ENCODE peak calls at places on chromosomes 6 and 20, in eight cellular contexts. Q is GM12865, E is PC-3, C is GM10248, R is testis, G is tibial artery, L is progenitor cell of endocrine pancreas, J is BJ. H is an unnamed sample.

GRCh38 chr6:38531134-38531533 is 108.6 kb downstream of the BTBD9 start:
- DNase-seq in Q (no peak), E (no peak), C (no peak), R (no peak), G (no peak), L (no peak), J (no peak), H (no peak)

GRCh38 chr6:156419594-156419993 is 357.6 kb upstream of the ARID1B start:
- DNase-seq in Q (no peak), E (no peak), C (no peak), R (no peak), G (no peak), L (no peak), J (no peak), H (no peak)

GRCh38 chr20:58832442-58832841 is 18.3 kb downstream of the GNAS-AS1 start:
- DNase-seq in Q (no peak), E (no peak), C (no peak), R (no peak), G (no peak), L (no peak), J (no peak), H (no peak)

GRCh38 chr6:87722831-87723726 is 21.0 kb upstream of the AKIRIN2 start:
- DNase-seq in Q (peak), E (peak), C (no peak), R (peak), G (peak), L (no peak), J (peak), H (no peak)

GRCh38 chr6:105943514-105943913 is 142.6 kb upstream of the PRDM1 start:
- DNase-seq in Q (no peak), E (no peak), C (no peak), R (no peak), G (no peak), L (no peak), J (no peak), H (no peak)

GRCh38 chr6:35007016-35007415 is 118.0 kb downstream of the ANKS1A start:
- DNase-seq in Q (no peak), E (no peak), C (no peak), R (no peak), G (no peak), L (no peak), J (no peak), H (no peak)

GRCh38 chr20:2327620-2328555 is 32.1 kb downstream of the TGM3 start:
- DNase-seq in Q (no peak), E (no peak), C (no peak), R (no peak), G (no peak), L (no peak), J (no peak), H (no peak)

GRCh38 chr6:36067374-36068011 is 39.9 kb downstream of the MAPK14 start:
- DNase-seq in Q (no peak), E (no peak), C (no peak), R (no peak), G (no peak), L (no peak), J (no peak), H (no peak)

GRCh38 chr20:34987288-34988175 is 31.9 kb downstream of the MYH7B start:
- DNase-seq in Q (no peak), E (no peak), C (no peak), R (no peak), G (no peak), L (no peak), J (no peak), H (no peak)

GRCh38 chr6:76771076-76771634 is 692.1 kb downstream of the HTR1B start:
- DNase-seq in Q (no peak), E (no peak), C (no peak), R (peak), G (no peak), L (no peak), J (no peak), H (no peak)

GRCh38 chr6:129212081-129212480 is 329.1 kb downstream of the LAMA2 start:
- DNase-seq in Q (no peak), E (no peak), C (no peak), R (no peak), G (no peak), L (no peak), J (peak), H (no peak)

GRCh38 chr6:40788661-40789111 is 201.5 kb upstream of the LRFN2 start:
- DNase-seq in Q (no peak), E (no peak), C (no peak), R (no peak), G (no peak), L (no peak), J (no peak), H (no peak)

GRCh38 chr6:158835616-158836221 is 16.6 kb upstream of the EZR start:
- DNase-seq in Q (no peak), E (no peak), C (no peak), R (no peak), G (no peak), L (peak), J (no peak), H (no peak)

GRCh38 chr6:136772685-136773472 is 19.4 kb downstream of the MAP3K5 start:
- DNase-seq in Q (peak), E (no peak), C (peak), R (no peak), G (no peak), L (no peak), J (no peak), H (peak)

GRCh38 chr20:44083220-44083933 is 103.6 kb downstream of the JPH2 start:
- DNase-seq in Q (no peak), E (peak), C (no peak), R (no peak), G (no peak), L (no peak), J (peak), H (no peak)

GRCh38 chr6:149445573-149445972 is 39.2 kb downstream of the ZC3H12D start:
- DNase-seq in Q (no peak), E (no peak), C (no peak), R (peak), G (no peak), L (no peak), J (no peak), H (no peak)

GRCh38 chr6:44207966-44208365 is 8.8 kb upstream of the MYMX start:
- DNase-seq in Q (no peak), E (no peak), C (no peak), R (no peak), G (no peak), L (no peak), J (no peak), H (no peak)

GRCh38 chr6:47479156-47479541 is 1.6 kb downstream of the CD2AP start:
- DNase-seq in Q (no peak), E (peak), C (no peak), R (no peak), G (no peak), L (no peak), J (no peak), H (no peak)

GRCh38 chr6:123316733-123317323 is 319.9 kb downstream of the TRDN start:
- DNase-seq in Q (peak), E (peak), C (no peak), R (no peak), G (no peak), L (no peak), J (no peak), H (peak)

GRCh38 chr6:71288228-71289038 is at the start of gene OGFRL1:
- DNase-seq in Q (peak), E (peak), C (peak), R (peak), G (peak), L (peak), J (no peak), H (peak)

GRCh38 chr6:27575594-27576361 is 102.9 kb upstream of the ZNF184 start:
- DNase-seq in Q (peak), E (peak), C (no peak), R (no peak), G (no peak), L (no peak), J (no peak), H (no peak)

GRCh38 chr6:121520337-121521163 is 85.1 kb downstream of the GJA1 start:
- DNase-seq in Q (no peak), E (peak), C (no peak), R (no peak), G (no peak), L (no peak), J (peak), H (no peak)

GRCh38 chr6:70706491-70707123 is 38.9 kb downstream of the SMAP1 start:
- DNase-seq in Q (peak), E (peak), C (no peak), R (no peak), G (no peak), L (no peak), J (peak), H (no peak)

GRCh38 chr6:49030621-49031020 is 432.4 kb downstream of the MMUT start:
- DNase-seq in Q (no peak), E (no peak), C (no peak), R (no peak), G (no peak), L (no peak), J (no peak), H (no peak)

GRCh38 chr20:48008850-48009535 is 223.7 kb upstream of the SULF2 start:
- DNase-seq in Q (no peak), E (no peak), C (no peak), R (no peak), G (no peak), L (no peak), J (peak), H (no peak)

GRCh38 chr6:41226752-41227151 is 1.4 kb upstream of the TREML4 start:
- DNase-seq in Q (no peak), E (peak), C (no peak), R (no peak), G (no peak), L (no peak), J (no peak), H (no peak)

GRCh38 chr20:34639755-34640222 is 37.1 kb downstream of the PIGU start:
- DNase-seq in Q (no peak), E (peak), C (no peak), R (no peak), G (no peak), L (no peak), J (no peak), H (no peak)

GRCh38 chr20:3080939-3081388 is 3.6 kb downstream of the AVP start:
- DNase-seq in Q (no peak), E (no peak), C (no peak), R (peak), G (peak), L (no peak), J (no peak), H (no peak)

GRCh38 chr6:128310061-128310460 is 210.3 kb downstream of the PTPRK start:
- DNase-seq in Q (no peak), E (no peak), C (no peak), R (no peak), G (no peak), L (no peak), J (no peak), H (no peak)

GRCh38 chr6:389622-390021 is 1.9 kb upstream of the IRF4 start:
- DNase-seq in Q (peak), E (peak), C (peak), R (no peak), G (no peak), L (no peak), J (no peak), H (peak)

GRCh38 chr6:2124260-2124709 is 121.1 kb downstream of the GMDS start:
- DNase-seq in Q (no peak), E (no peak), C (no peak), R (no peak), G (peak), L (no peak), J (no peak), H (no peak)

GRCh38 chr6:151566557-151566956 is 72.7 kb downstream of the CCDC170 start:
- DNase-seq in Q (no peak), E (no peak), C (no peak), R (no peak), G (no peak), L (no peak), J (no peak), H (no peak)

GRCh38 chr20:35318502-35319157 is 26.4 kb upstream of the FAM83C start:
- DNase-seq in Q (no peak), E (peak), C (no peak), R (no peak), G (no peak), L (no peak), J (no peak), H (no peak)

GRCh38 chr6:38755207-38755606 is 40.1 kb downstream of the DNAH8 start:
- DNase-seq in Q (no peak), E (peak), C (no peak), R (no peak), G (no peak), L (no peak), J (no peak), H (no peak)

GRCh38 chr20:2557873-2558580 is 21.7 kb downstream of the TMC2 start:
- DNase-seq in Q (no peak), E (no peak), C (no peak), R (no peak), G (no peak), L (no peak), J (no peak), H (peak)

GRCh38 chr20:15867017-15867416 is 706.2 kb downstream of the KIF16B start:
- DNase-seq in Q (no peak), E (no peak), C (no peak), R (no peak), G (no peak), L (no peak), J (no peak), H (no peak)

GRCh38 chr6:111952821-111953535 is 79.7 kb upstream of the FYN start:
- DNase-seq in Q (peak), E (peak), C (no peak), R (no peak), G (no peak), L (no peak), J (no peak), H (no peak)

GRCh38 chr6:40634429-40634828 is 47.3 kb upstream of the LRFN2 start:
- DNase-seq in Q (no peak), E (no peak), C (no peak), R (no peak), G (no peak), L (no peak), J (no peak), H (no peak)

GRCh38 chr20:6533828-6534388 is 233.6 kb upstream of the BMP2 start:
- DNase-seq in Q (no peak), E (peak), C (no peak), R (no peak), G (no peak), L (no peak), J (peak), H (no peak)

GRCh38 chr6:128053109-128053508 is 152.3 kb upstream of the THEMIS start:
- DNase-seq in Q (no peak), E (no peak), C (no peak), R (no peak), G (no peak), L (no peak), J (no peak), H (no peak)

DNA sequence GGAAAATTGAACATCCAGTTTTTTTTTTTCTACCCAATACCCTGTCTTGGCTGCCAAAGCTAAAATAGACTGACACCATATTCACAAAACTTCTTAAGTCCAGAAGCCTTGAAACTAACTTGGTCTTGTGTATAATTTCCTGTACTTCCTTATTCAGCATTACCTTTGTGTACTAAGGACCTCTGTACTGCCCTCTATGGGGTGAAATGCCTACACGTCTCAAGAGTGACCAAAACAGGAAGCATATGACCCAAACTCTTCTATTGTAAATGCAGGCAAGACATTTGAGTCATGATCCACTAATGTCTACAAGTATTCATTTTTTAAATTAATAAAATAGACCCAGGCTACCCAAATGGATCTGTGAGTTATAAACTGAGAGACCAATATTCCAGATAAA is 50.4 kb downstream of the HMGCLL1 start:
- DNase-seq in Q (peak), E (peak), C (peak), R (peak), G (no peak), L (no peak), J (no peak), H (peak)
- TF ChIP-seq CTCF in Q (peak), E (peak), C (no peak), R (no peak), G (no peak), L (peak), J (peak), H (no peak)

GRCh38 chr20:51411867-51412266 is 130.7 kb downstream of the NFATC2 start:
- DNase-seq in Q (no peak), E (no peak), C (no peak), R (no peak), G (no peak), L (no peak), J (no peak), H (no peak)
- TF ChIP-seq CTCF in Q (no peak), E (no peak), C (no peak), R (no peak), G (no peak), L (no peak), J (no peak), H (no peak)

DNA sequence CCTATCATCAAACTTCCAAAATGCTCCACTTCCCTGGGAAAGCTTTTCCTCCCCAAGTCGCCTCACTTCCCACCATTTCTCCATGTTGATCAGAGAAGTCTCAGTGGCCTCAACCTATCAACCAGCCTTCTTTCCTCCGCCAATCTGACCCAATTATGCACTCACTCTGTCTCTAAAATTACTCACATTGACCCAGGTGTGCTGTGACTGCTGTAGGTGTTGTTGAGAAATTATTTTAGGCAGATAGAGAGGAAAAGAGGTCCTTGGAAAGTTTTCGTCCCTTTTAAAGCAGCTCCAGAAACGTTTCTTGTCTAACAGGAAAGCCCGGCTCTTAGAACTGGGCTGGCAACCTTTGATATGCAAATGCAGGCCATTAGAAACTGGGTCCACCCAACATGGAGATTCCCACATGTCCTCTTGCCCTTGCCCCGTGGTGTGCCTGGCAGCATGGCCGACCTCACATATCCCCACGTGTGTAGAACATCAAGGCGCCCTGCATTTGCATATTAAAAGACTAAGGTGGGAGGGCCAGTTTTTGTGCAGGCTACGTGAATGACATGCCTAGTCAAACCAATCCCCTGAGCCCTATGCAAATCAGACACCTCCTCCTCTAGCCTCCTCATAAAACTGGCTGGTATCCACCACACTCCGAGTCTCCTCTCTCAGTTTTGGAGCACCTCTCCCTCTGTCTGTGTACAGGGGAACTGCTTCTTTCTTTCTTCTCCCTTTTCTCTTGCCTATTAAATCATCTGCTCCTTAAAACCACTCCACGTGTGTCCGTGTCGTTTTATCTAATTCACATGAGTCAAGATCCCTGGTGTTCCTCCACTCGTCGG is 12.9 kb downstream of the IPCEF1 start:
- DNase-seq in Q (no peak), E (peak), C (no peak), R (peak), G (no peak), L (no peak), J (no peak), H (no peak)
- TF ChIP-seq CTCF in Q (no peak), E (peak), C (no peak), R (no peak), G (no peak), L (peak), J (peak), H (no peak)

GRCh38 chr6:154916857-154917256 is 78.3 kb upstream of the TIAM2 start:
- DNase-seq in Q (peak), E (no peak), C (no peak), R (no peak), G (no peak), L (no peak), J (no peak), H (no peak)

GRCh38 chr6:154919806-154920205 is 75.3 kb upstream of the TIAM2 start:
- DNase-seq in Q (no peak), E (no peak), C (no peak), R (no peak), G (no peak), L (no peak), J (no peak), H (no peak)

GRCh38 chr6:154909821-154910220 is 85.3 kb upstream of the TIAM2 start:
- DNase-seq in Q (no peak), E (no peak), C (no peak), R (no peak), G (no peak), L (no peak), J (no peak), H (no peak)

GRCh38 chr6:154917941-154918340 is 77.2 kb upstream of the TIAM2 start:
- DNase-seq in Q (no peak), E (no peak), C (no peak), R (no peak), G (no peak), L (no peak), J (no peak), H (no peak)

GRCh38 chr6:154914288-154914687 is 80.8 kb upstream of the TIAM2 start:
- DNase-seq in Q (no peak), E (no peak), C (no peak), R (no peak), G (no peak), L (no peak), J (no peak), H (no peak)
- TF ChIP-seq CTCF in Q (no peak), E (no peak), C (no peak), R (no peak), G (no peak), L (no peak), J (no peak), H (no peak)

GRCh38 chr6:97014595-97014994 is 90.1 kb downstream of the KLHL32 start:
- DNase-seq in Q (no peak), E (no peak), C (no peak), R (no peak), G (no peak), L (no peak), J (no peak), H (no peak)

DNA sequence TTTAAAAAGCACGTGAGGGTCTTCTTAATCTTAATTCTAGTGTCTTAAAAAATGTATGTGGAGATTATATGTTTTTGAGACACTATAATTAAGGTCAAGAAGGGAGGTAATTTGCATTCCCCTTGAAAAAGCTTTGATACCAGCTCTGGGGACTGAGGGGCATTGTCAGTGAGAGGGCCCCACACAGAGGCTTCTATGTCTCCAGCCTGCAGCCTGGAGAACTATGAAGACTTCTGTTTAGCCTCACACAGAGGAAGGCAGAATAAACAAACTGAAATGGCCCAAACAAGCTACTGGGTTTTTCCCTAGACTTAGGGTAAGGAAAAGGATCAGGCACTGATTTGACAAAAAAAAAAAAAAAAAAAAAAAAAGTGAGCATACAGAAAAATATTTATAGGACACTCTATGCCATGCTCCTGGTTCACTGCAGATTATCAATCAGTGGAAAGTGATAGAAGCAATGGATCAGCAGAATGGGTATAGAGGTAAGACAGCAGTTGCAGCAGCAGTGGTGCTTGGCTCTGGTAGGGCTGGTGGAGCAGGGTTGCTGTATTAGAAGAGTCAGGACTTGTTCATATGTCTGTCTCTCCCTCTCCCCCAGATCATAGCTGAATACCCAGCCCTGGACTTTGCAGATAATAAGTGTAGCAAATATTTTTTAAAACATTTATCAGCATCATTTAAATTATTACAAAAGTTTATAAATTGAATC is 85.4 kb downstream of the KLHL32 start:
- DNase-seq in Q (no peak), E (no peak), C (no peak), R (no peak), G (no peak), L (no peak), J (no peak), H (no peak)
- TF ChIP-seq CTCF in Q (no peak), E (no peak), C (no peak), R (no peak), G (no peak), L (no peak), J (no peak), H (no peak)

H was measured in GM13976.